ENCODE peak calls at places on chromosomes 7 and 10, in eight cellular contexts. Z, R, K, B, F, A, M and T are unnamed samples.

GRCh38 chr10:102517553-102517952 is 13.8 kb downstream of the SUFU start:
- DNase-seq in B (no peak), A (peak; percentile 27), R (no peak), F (no peak), M (no peak), K (no peak), Z (no peak), T (no peak)

GRCh38 chr7:12827920-12828319 is 140.5 kb downstream of the ARL4A start:
- DNase-seq in A (no peak), F (no peak), R (no peak), M (no peak), K (no peak), B (no peak), Z (no peak), T (no peak)

GRCh38 chr7:27147211-27148030 is at the start of gene HOXA6:
- DNase-seq in M (peak; percentile 81), F (no peak), B (no peak), Z (no peak), A (no peak), K (no peak), R (no peak), T (no peak)

GRCh38 chr10:78570633-78571032 is 498.1 kb upstream of the ZMIZ1 start:
- DNase-seq in F (no peak), K (no peak), B (no peak), Z (no peak), R (no peak), A (no peak), M (no peak), T (no peak)

GRCh38 chr7:4266270-4267040 is 415.6 kb upstream of the FOXK1 start:
- DNase-seq in B (no peak), F (no peak), M (no peak), R (no peak), A (no peak), K (no peak), Z (no peak), T (no peak)

GRCh38 chr7:101985646-101986199 is 168.3 kb downstream of the CUX1 start:
- DNase-seq in B (no peak), R (no peak), A (no peak), K (no peak), F (no peak), M (no peak), Z (no peak), T (no peak)

GRCh38 chr10:124248646-124249045 is 155.2 kb upstream of the CHST15 start:
- DNase-seq in F (no peak), R (no peak), M (peak; percentile 3), B (no peak), Z (no peak), A (no peak), K (no peak), T (no peak)

GRCh38 chr7:107865956-107866775 is 24.8 kb upstream of the DLD start:
- DNase-seq in Z (no peak), R (no peak), M (no peak), A (peak; percentile 51), B (no peak), F (no peak), K (no peak), T (no peak)

GRCh38 chr10:15427836-15428414 is 56.8 kb upstream of the FAM171A1 start:
- DNase-seq in M (no peak), B (no peak), Z (peak; percentile 13), R (no peak), K (no peak), A (peak; percentile 6), F (no peak), T (no peak)

GRCh38 chr7:136116186-136116585 is 139.0 kb upstream of the MTPN start:
- DNase-seq in A (no peak), B (no peak), M (no peak), Z (no peak), K (no peak), R (no peak), F (no peak), T (no peak)